ENCODE peak calls at places on chromosomes 4 and X, in seven cellular contexts. X is IMR-90, N is SK-N-SH, T is OCI-LY7, E is ascending aorta, B is BE2C, G is neuronal stem cell. O is an unnamed sample.

GRCh38 chr4:110211007-110211769 is 12.8 kb upstream of the ELOVL6 start:
- DNase-seq in X (peak; percentile 63), N (peak; percentile 56), T (peak; percentile 66), E (no peak), B (peak; percentile 15), G (no peak), O (peak; percentile 3)

GRCh38 chrX:13165266-13165665 is 120.8 kb upstream of the FAM9C start:
- DNase-seq in X (no peak), N (no peak), T (no peak), E (no peak), B (no peak), G (no peak), O (no peak)

GRCh38 chr4:53943345-53944085 is 120.9 kb downstream of the CHIC2 start:
- DNase-seq in X (peak; percentile 69), N (no peak), T (no peak), E (no peak), B (no peak), G (no peak), O (peak; percentile 64)

GRCh38 chr4:19254476-19254875 is 997.2 kb upstream of the SLIT2 start:
- DNase-seq in X (no peak), N (no peak), T (no peak), E (no peak), B (no peak), G (no peak), O (no peak)

GRCh38 chr4:69617083-69617694 is 22.3 kb downstream of the UGT2A2 start:
- DNase-seq in X (peak; percentile 12), N (no peak), T (peak; percentile 7), E (no peak), B (no peak), G (peak; percentile 45), O (no peak)

GRCh38 chr4:165384608-165385007 is 5.8 kb downstream of the CPE start:
- DNase-seq in X (peak; percentile 11), N (peak; percentile 66), T (no peak), E (no peak), B (no peak), G (no peak), O (no peak)

GRCh38 chrX:46710425-46710824 is 48.5 kb downstream of the SLC9A7 start:
- DNase-seq in X (peak; percentile 62), N (no peak), T (no peak), E (no peak), B (no peak), G (no peak), O (no peak)

GRCh38 chr4:89541998-89542397 is 234.4 kb upstream of the GPRIN3 start:
- DNase-seq in X (no peak), N (no peak), T (no peak), E (no peak), B (no peak), G (no peak), O (no peak)

GRCh38 chr4:64584981-64585557 is 175.8 kb upstream of the TECRL start:
- DNase-seq in X (peak; percentile 6), N (peak; percentile 10), T (peak; percentile 55), E (no peak), B (peak; percentile 46), G (peak; percentile 29), O (no peak)

GRCh38 chr4:182894681-182895275 is 22.4 kb downstream of the DCTD start:
- DNase-seq in X (no peak), N (no peak), T (no peak), E (no peak), B (no peak), G (no peak), O (no peak)

GRCh38 chr4:182895791-182896292 is 21.3 kb downstream of the DCTD start:
- DNase-seq in X (no peak), N (no peak), T (no peak), E (no peak), B (no peak), G (no peak), O (no peak)

GRCh38 chr4:182896421-182896820 is 20.8 kb downstream of the DCTD start:
- DNase-seq in X (no peak), N (no peak), T (no peak), E (no peak), B (no peak), G (no peak), O (no peak)

GRCh38 chr4:182890202-182890601 is 27.0 kb downstream of the DCTD start:
- DNase-seq in X (no peak), N (no peak), T (no peak), E (no peak), B (no peak), G (no peak), O (no peak)

DNA sequence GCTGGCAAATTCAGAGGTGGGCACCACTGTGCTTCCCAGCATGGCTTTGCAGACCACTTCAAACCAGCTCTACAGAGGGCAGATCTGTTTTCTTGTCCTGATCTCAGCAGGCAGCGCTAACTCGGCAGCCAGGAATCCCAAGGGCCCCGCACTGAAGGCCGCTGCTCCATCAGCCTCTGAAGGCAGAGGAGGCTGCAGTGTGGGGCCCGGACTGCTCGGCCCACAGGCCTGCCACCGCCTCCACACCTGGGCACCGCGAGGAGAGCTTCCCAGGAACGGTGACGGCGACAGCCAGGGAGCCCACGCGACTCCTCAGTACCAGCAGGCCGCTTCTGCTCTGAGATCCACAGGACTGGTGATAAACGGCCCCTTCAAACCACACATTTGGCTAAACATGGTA is 23.7 kb downstream of the DCTD start:
- DNase-seq in X (no peak), N (no peak), T (no peak), E (no peak), B (no peak), G (no peak), O (no peak)
- H3K36me3 ChIP-seq in X (peaks cover 55% of the 10 kb centered on the region), N (peaks cover 33% of the 10 kb centered on the region), T (peaks cover 41% of the 10 kb centered on the region), E (peaks cover 33% of the 10 kb centered on the region), B (peaks cover 31% of the 10 kb centered on the region), G (peaks cover 97% of the 10 kb centered on the region), O (peaks cover 18% of the 10 kb centered on the region)

DNA sequence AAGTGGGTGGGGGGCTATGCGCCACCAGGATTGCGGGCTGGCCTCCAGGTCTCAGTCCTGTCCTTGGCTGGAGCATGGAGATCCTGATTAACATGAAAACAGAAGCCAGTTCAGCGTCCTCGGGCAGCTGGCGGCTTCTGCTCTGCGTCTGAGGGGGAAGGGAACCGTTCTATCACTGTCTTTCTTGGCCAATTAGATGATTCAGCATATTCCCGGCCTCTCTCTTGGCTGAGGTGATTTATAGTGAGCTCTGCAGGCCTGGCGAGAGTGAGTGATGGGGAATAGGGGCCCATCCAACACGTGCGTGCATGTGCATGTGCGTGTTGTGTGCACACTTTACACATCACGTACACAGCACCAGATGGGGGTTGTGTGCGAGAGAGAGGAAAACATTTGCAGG is 145.8 kb upstream of the ATP6AP2 start:
- DNase-seq in X (peak; percentile 1), N (peak; percentile 51), T (no peak), E (no peak), B (peak; percentile 81), G (no peak), O (peak; percentile 65)
- H3K4me3 ChIP-seq in X (no peak overlapping the region), N (no peak overlapping the region), T (no peak overlapping the region), E (no peak overlapping the region), B (no peak overlapping the region), G (peak overlapping the region; percentile 18), O (no peak overlapping the region)

DNA sequence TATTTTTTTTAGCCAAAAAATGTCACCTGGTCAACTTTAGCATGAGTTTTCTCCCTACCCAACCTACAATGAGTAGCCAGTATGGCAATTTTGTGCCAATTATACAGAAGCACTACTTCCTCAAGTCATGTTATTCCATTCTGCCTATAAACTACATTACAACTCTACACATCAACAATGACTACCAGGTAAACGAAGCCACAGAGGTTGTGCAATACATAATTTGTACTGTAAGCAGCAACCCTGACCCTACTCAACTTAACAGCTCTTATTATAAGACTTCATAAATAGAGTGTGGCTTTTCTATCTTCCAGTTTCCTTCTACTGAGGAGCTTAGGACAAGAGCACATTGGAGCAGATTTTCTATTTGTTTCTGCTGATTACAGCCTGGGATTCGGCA is 160.5 kb downstream of the HS3ST1 start:
- DNase-seq in X (no peak), N (no peak), T (no peak), E (no peak), B (no peak), G (no peak), O (no peak)
- H3K9me3 ChIP-seq in X (peaks cover 3% of the 10 kb centered on the region), N (no peaks in the 10 kb centered on the region), T (no peaks in the 10 kb centered on the region), E (no peaks in the 10 kb centered on the region), B (no peaks in the 10 kb centered on the region), G (no peaks in the 10 kb centered on the region), O (peaks cover 2% of the 10 kb centered on the region)

GRCh38 chr4:5828005-5828391 is 64.9 kb downstream of the CRMP1 start:
- DNase-seq in X (no peak), N (no peak), T (no peak), E (no peak), B (no peak), G (no peak), O (no peak)
- H3K36me3 ChIP-seq in X (peaks cover 31% of the 10 kb centered on the region), N (no peaks in the 10 kb centered on the region), T (no peaks in the 10 kb centered on the region), E (no peaks in the 10 kb centered on the region), B (peaks cover 78% of the 10 kb centered on the region), G (peaks cover 100% of the 10 kb centered on the region), O (no peaks in the 10 kb centered on the region)

DNA sequence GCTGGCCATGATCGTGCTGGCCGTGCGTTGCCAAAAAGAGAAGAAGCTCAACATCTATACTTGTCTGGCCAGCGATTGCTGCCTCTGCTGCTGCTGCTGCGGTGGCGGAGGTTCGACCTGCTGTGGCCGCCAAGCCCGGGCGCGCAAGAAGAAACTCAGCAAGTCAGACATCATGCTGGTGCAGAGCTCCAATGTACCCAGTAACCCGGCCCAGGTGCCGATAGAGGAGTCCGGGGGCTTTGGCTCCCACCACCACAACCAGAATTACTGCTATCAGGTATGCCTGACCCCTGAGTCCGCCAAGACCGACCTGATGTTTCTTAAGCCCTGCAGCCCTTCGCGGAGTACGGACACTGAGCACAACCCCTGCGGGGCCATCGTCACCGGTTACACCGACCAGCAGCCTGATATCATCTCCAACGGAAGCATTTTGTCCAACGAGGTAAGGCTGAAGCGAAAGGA is 3.3 kb downstream of the PCDH10 start:
- DNase-seq in X (no peak), N (no peak), T (no peak), E (no peak), B (peak; percentile 32), G (no peak), O (no peak)
- H3K4me3 ChIP-seq in X (no peak overlapping the region), N (no peak overlapping the region), T (no peak overlapping the region), E (peak overlapping the region; percentile 58), B (peak overlapping the region; percentile 94), G (peak overlapping the region; percentile 44), O (no peak overlapping the region)

O was measured in MG63.